ENCODE peak calls at places on chromosome 17, in eight cellular contexts. G, A, V, I, L, O, K and F are unnamed samples.

GRCh38 chr17:49832840-49833599 is 14.8 kb downstream of the TAC4 start:
- DNase-seq in G (no peak), A (no peak), V (no peak), I (no peak), L (no peak), O (no peak), K (no peak), F (no peak)

GRCh38 chr17:61729690-61730268 is 133.5 kb downstream of the BRIP1 start:
- DNase-seq in G (no peak), A (no peak), V (no peak), I (no peak), L (no peak), O (no peak), K (no peak), F (no peak)

GRCh38 chr17:65334391-65334790 is 197.2 kb downstream of the RGS9 start:
- DNase-seq in G (no peak), A (peak; percentile 27), V (no peak), I (no peak), L (peak; percentile 22), O (peak; percentile 25), K (no peak), F (no peak)

GRCh38 chr17:48558057-48558456 is 13.1 kb upstream of the HOXB2 start:
- DNase-seq in G (no peak), A (peak; percentile 28), V (no peak), I (no peak), L (no peak), O (no peak), K (no peak), F (no peak)

GRCh38 chr17:32487460-32488176 is 825 bp downstream of the CDK5R1 start:
- DNase-seq in G (no peak), A (peak; percentile 16), V (peak; percentile 55), I (peak; percentile 55), L (peak; percentile 13), O (no peak), K (no peak), F (peak; percentile 54)

GRCh38 chr17:72651988-72652387 is 440.5 kb downstream of the SLC39A11 start:
- DNase-seq in G (no peak), A (no peak), V (no peak), I (no peak), L (no peak), O (no peak), K (no peak), F (no peak)

GRCh38 chr17:38748329-38749221 is at the start of gene PCGF2:
- DNase-seq in G (peak; percentile 98), A (peak; percentile 86), V (peak; percentile 95), I (peak; percentile 95), L (peak; percentile 90), O (peak; percentile 84), K (peak; percentile 69), F (peak; percentile 40)

GRCh38 chr17:19686400-19687090 is 29.8 kb downstream of the SLC47A2 start:
- DNase-seq in G (no peak), A (no peak), V (no peak), I (no peak), L (peak; percentile 12), O (no peak), K (no peak), F (no peak)

GRCh38 chr17:8079291-8080207 is 8.0 kb downstream of the ALOX12B start:
- DNase-seq in G (peak; percentile 95), A (peak; percentile 29), V (peak; percentile 73), I (peak; percentile 86), L (peak; percentile 53), O (peak; percentile 60), K (no peak), F (peak; percentile 93)

GRCh38 chr17:51793686-51794085 is 364.8 kb downstream of the CA10 start:
- DNase-seq in G (no peak), A (no peak), V (no peak), I (no peak), L (no peak), O (no peak), K (no peak), F (no peak)

GRCh38 chr17:81638683-81639082 is 1.7 kb downstream of the TSPAN10 start:
- DNase-seq in G (no peak), A (no peak), V (no peak), I (no peak), L (no peak), O (no peak), K (no peak), F (no peak)

GRCh38 chr17:49519781-49520180 is 24.7 kb downstream of the NGFR start:
- DNase-seq in G (peak; percentile 21), A (no peak), V (no peak), I (no peak), L (no peak), O (no peak), K (no peak), F (no peak)

GRCh38 chr17:29155966-29156338 is 24.2 kb downstream of the MYO18A start:
- DNase-seq in G (peak; percentile 89), A (peak; percentile 74), V (no peak), I (no peak), L (no peak), O (no peak), K (no peak), F (no peak)

GRCh38 chr17:47806913-47807255 is 14.7 kb downstream of the OSBPL7 start:
- DNase-seq in G (peak; percentile 19), A (no peak), V (no peak), I (no peak), L (no peak), O (no peak), K (no peak), F (no peak)

GRCh38 chr17:58005031-58005727 is 1.9 kb downstream of the SRSF1 start:
- DNase-seq in G (no peak), A (no peak), V (no peak), I (no peak), L (no peak), O (peak; percentile 39), K (no peak), F (no peak)

GRCh38 chr17:31078290-31078689 is 16.5 kb upstream of the NF1 start:
- DNase-seq in G (no peak), A (no peak), V (no peak), I (no peak), L (no peak), O (peak; percentile 16), K (no peak), F (no peak)

GRCh38 chr17:77398274-77398673 is 257.5 kb downstream of the SEC14L1 start:
- DNase-seq in G (no peak), A (no peak), V (no peak), I (no peak), L (no peak), O (no peak), K (no peak), F (no peak)

GRCh38 chr17:77402159-77402731 is 261.5 kb downstream of the SEC14L1 start:
- DNase-seq in G (no peak), A (no peak), V (no peak), I (no peak), L (no peak), O (no peak), K (no peak), F (no peak)

GRCh38 chr17:77399319-77399959 is 258.7 kb downstream of the SEC14L1 start:
- DNase-seq in G (no peak), A (no peak), V (no peak), I (no peak), L (no peak), O (no peak), K (no peak), F (no peak)

GRCh38 chr17:77403854-77404253 is 263.1 kb downstream of the SEC14L1 start:
- DNase-seq in G (no peak), A (no peak), V (no peak), I (no peak), L (no peak), O (no peak), K (no peak), F (no peak)

GRCh38 chr17:77400445-77400870 is 259.7 kb downstream of the SEC14L1 start:
- DNase-seq in G (peak; percentile 81), A (no peak), V (no peak), I (peak; percentile 54), L (no peak), O (no peak), K (no peak), F (peak; percentile 86)
- TF ChIP-seq CTCF in G (peak; percentile 57), A (peak; percentile 41), V (no peak), I (peak; percentile 24), L (peak; percentile 26), O (no peak), K (peak; percentile 33), F (peak; percentile 86)

DNA sequence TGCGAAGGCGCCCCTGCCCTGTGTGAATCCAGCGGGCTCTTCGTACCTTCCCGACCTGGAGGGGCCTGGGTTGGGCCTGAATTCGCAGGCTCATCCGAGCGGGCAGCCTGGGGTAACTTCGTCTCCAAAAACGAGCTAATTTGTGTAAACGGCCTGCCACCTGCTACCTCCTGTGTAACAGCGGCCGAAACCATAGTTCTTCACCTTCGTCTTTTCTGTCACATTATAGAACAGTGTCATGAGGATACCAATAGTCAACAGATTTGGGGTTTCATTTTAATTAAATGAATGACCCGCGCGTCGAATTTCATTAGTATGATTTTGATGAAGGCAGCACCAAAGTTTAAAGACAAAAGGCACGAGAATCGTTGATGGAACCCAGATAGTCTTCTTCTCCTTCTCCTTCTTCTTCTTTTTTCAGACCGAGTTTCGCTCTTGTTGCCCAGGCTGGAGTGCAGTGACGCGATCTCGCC is 469 bp upstream of the CENPV start:
- DNase-seq in G (no peak), A (no peak), V (no peak), I (no peak), L (no peak), O (no peak), K (no peak), F (no peak)
- TF ChIP-seq CTCF in G (no peak), A (no peak), V (no peak), I (no peak), L (no peak), O (peak; percentile 9), K (no peak), F (peak; percentile 9)

DNA sequence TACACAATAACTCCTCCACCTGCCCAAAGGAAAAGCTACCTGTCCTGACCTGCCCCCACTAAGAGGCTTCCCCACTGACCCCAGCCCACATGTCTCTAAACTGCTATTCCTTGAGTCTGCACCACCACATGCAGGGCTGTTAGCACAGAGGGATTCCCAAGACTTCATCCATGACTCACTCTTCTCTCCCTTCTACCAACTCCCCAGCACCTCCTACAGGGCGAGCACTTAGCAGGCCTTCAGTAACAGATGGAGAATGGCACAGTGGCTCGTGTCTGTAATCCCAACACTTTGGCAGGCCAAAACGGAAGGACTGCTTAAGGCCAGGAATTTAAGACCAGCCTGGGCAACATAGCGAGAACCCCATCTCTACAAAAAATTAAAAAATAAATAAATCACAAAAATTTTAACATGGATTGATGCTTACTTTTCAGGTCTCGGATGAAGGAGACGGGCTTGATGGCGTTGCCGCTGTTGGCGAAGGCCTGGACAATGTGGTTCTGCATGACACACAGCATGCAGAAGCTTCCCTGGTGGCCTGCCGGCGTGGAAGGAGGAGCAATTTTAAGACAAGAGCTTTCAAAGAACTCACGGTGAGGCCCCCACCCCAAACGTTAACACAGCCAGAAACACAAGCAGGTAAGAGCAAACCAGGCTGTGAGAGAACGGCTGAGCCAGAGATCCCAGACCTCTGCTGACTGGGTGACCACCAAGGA is 12.0 kb downstream of the USP36 start:
- DNase-seq in G (peak; percentile 63), A (peak; percentile 56), V (no peak), I (no peak), L (peak; percentile 70), O (peak; percentile 50), K (peak; percentile 38), F (peak; percentile 35)
- TF ChIP-seq CTCF in G (peak; percentile 46), A (peak; percentile 58), V (no peak), I (no peak), L (peak; percentile 70), O (peak; percentile 23), K (peak; percentile 64), F (no peak)

GRCh38 chr17:67376892-67377726 is at the start of gene PITPNC1:
- DNase-seq in G (peak; percentile 91), A (peak; percentile 88), V (peak; percentile 84), I (peak; percentile 88), L (peak; percentile 88), O (peak; percentile 88), K (peak; percentile 61), F (peak; percentile 92)
- TF ChIP-seq CTCF in G (no peak), A (peak; percentile 0), V (peak; percentile 25), I (no peak), L (no peak), O (no peak), K (no peak), F (no peak)